ENCODE peak calls at places on chromosomes 12 and 14, in four cellular contexts. N, Q, I and C are unnamed samples.

GRCh38 chr12:4881665-4882064 is 28.0 kb upstream of the KCNA1 start:
- DNase-seq in N (no peak), Q (no peak), I (no peak), C (peak; percentile 56)

GRCh38 chr12:124369055-124369900 is 74.4 kb downstream of the RFLNA start:
- DNase-seq in N (peak; percentile 78), Q (no peak), I (no peak), C (peak; percentile 81)

GRCh38 chr14:75711134-75711795 is 50.2 kb downstream of the TTLL5 start:
- DNase-seq in N (peak; percentile 48), I (peak; percentile 55), Q (peak; percentile 43), C (no peak)

GRCh38 chr12:82862069-82862841 is 175.5 kb downstream of the TMTC2 start:
- DNase-seq in N (no peak), Q (no peak), I (no peak), C (no peak)

GRCh38 chr14:41663478-41663845 is 56.8 kb downstream of the LRFN5 start:
- DNase-seq in I (no peak), N (no peak), Q (no peak), C (no peak)

GRCh38 chr12:13666806-13667205 is 314.6 kb downstream of the GRIN2B start:
- DNase-seq in I (no peak), N (no peak), Q (no peak), C (no peak)

GRCh38 chr12:42915426-42915825 is 325.9 kb upstream of the PRICKLE1 start:
- DNase-seq in N (no peak), I (no peak), Q (no peak), C (no peak)

GRCh38 chr14:54652188-54652889 is 85.4 kb downstream of the SAMD4A start:
- DNase-seq in N (peak; percentile 76), I (no peak), Q (peak; percentile 86), C (peak; percentile 91)

GRCh38 chr12:3962661-3963483 is 89.7 kb upstream of the PARP11 start:
- DNase-seq in N (no peak), I (peak; percentile 6), Q (no peak), C (no peak)

GRCh38 chr12:5977556-5977955 is 32.5 kb upstream of the ANO2 start:
- DNase-seq in Q (no peak), N (no peak), I (no peak), C (no peak)

GRCh38 chr12:51009038-51009437 is 17.1 kb downstream of the SLC11A2 start:
- DNase-seq in N (peak; percentile 71), Q (no peak), I (no peak), C (peak; percentile 37)

GRCh38 chr12:92337128-92337527 is 191.5 kb upstream of the BTG1 start:
- DNase-seq in N (no peak), I (no peak), Q (no peak), C (no peak)

GRCh38 chr14:91140672-91141071 is 26.8 kb downstream of the DGLUCY start:
- DNase-seq in I (no peak), N (no peak), Q (peak; percentile 41), C (no peak)

GRCh38 chr12:2813573-2814185 is 1.2 kb downstream of the ITFG2 start:
- DNase-seq in N (peak; percentile 36), I (peak; percentile 79), Q (peak; percentile 41), C (no peak)

GRCh38 chr12:6376079-6376941 is 947 bp upstream of the SCNN1A start:
- DNase-seq in I (peak; percentile 43), N (peak; percentile 86), Q (no peak), C (peak; percentile 97)

GRCh38 chr14:20295067-20295466 is 10.7 kb downstream of the TTC5 start:
- DNase-seq in I (no peak), Q (no peak), N (no peak), C (no peak)

GRCh38 chr12:78802593-78802992 is 62.0 kb upstream of the SYT1 start:
- DNase-seq in Q (no peak), N (no peak), I (no peak), C (no peak)

GRCh38 chr12:50187084-50187900 is 20.1 kb upstream of the CERS5 start:
- DNase-seq in N (no peak), I (no peak), Q (no peak), C (no peak)

GRCh38 chr12:82350161-82350560 is 8.0 kb downstream of the CCDC59 start:
- DNase-seq in I (no peak), Q (no peak), N (no peak), C (no peak)

GRCh38 chr14:104753528-104754212 is 723 bp downstream of the SIVA1 start:
- DNase-seq in N (no peak), Q (no peak), I (no peak), C (no peak)

GRCh38 chr12:11723993-11724392 is 74.5 kb downstream of the ETV6 start:
- DNase-seq in Q (no peak), I (no peak), N (no peak), C (no peak)

GRCh38 chr14:92513204-92513965 is at the start of gene RIN3:
- DNase-seq in Q (no peak), N (no peak), I (no peak), C (no peak)

GRCh38 chr12:80937391-80938238 is at the start of gene LIN7A:
- DNase-seq in N (peak; percentile 23), Q (no peak), I (no peak), C (no peak)

GRCh38 chr12:53097564-53098353 is at the start of gene IGFBP6:
- DNase-seq in N (no peak), Q (no peak), I (peak; percentile 76), C (no peak)

GRCh38 chr12:105423921-105424320 is 93.4 kb downstream of the C12orf75 start:
- DNase-seq in Q (no peak), N (no peak), I (peak; percentile 8), C (no peak)

DNA sequence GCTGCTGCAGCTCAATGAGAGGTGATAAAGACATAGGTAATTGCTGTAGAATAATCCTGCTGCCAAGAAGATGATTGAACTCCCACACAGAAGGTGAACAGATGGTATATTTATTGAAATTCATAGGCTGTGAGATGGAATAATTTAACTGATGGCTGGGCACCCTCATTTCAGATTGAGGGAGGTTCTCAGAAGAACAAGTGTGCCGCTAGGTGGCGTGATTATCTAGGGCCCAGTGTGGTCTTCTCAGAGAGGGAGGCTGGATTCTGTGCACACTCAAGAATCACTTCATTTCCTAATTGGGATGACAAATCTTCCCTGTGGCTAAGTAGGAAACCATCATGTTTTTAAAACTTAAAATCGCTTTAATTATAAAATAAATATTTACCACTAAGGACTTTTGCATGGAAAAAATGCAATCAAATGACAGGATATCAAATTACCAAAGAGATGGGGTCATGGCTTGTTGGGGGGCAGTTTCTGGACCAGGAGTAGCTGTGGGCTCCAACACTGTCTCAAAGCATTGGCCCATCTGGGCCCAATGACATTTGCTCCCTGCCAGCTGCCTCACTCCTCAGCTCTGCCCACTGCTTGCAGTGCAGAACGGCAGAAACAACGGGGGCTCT is 132.3 kb downstream of the SNAPC1 start:
- DNase-seq in I (peak; percentile 63), Q (peak; percentile 44), N (peak; percentile 35), C (no peak)
- TF ChIP-seq CTCF in I (peak; percentile 55), Q (peak; percentile 78), N (peak; percentile 34), C (no peak)

GRCh38 chr14:28052251-28052650 is 714.3 kb upstream of the FOXG1 start:
- DNase-seq in I (no peak), N (no peak), Q (no peak), C (no peak)
- TF ChIP-seq POLR2AphosphoS5 in I (no peak), N (no peak), Q (no peak), C (no peak)

GRCh38 chr12:70372881-70373280 is 6.8 kb downstream of the KCNMB4 start:
- DNase-seq in N (no peak), I (no peak), Q (no peak), C (no peak)
- TF ChIP-seq CTCF in N (no peak), I (no peak), Q (no peak), C (no peak)

DNA sequence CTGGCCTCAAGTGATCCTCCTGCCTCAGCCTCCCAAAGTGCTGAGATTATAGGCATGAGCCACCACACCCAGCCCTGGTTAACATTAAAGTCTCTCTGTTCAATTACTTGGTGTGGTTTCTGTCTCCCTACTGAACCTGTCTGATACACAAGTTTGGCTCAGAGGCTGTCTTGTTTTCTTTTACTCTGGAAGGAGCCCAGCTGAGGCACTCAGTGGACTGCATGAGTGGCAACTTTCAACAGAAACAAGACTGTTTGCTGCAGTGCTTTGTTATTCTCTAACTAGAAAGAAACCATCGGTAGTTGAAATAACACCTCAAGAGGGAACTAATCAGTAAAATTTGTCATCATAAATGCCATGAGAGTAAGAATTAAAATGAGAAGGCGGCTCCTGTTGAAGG is 238.7 kb downstream of the FOXN3 start:
- DNase-seq in N (no peak), Q (no peak), I (no peak), C (no peak)
- TF ChIP-seq POLR2AphosphoS5 in N (no peak), Q (no peak), I (no peak), C (no peak)